ENCODE peak calls at places on chromosomes 11 and 22, in six cellular contexts. K is brain microvascular endothelial cell, M is cardiac muscle cell, C is GM12865, I is fibroblast of villous mesenchyme, B is IMR-90. J is an unnamed sample.

GRCh38 chr22:48346911-48347310 is 1480.8 kb downstream of the BRD1 start:
- DNase-seq in K (no peak), M (no peak), C (no peak), I (no peak), B (no peak), J (no peak)

GRCh38 chr11:10678106-10678505 is 15.4 kb downstream of the IRAG1 start:
- DNase-seq in K (no peak), M (no peak), C (no peak), I (no peak), B (no peak), J (no peak)

GRCh38 chr22:27252282-27253049 is 549.1 kb downstream of the MN1 start:
- DNase-seq in K (peak; percentile 90), M (peak; percentile 94), C (no peak), I (peak; percentile 87), B (peak; percentile 78), J (no peak)

GRCh38 chr11:66317322-66317765 is 500 bp upstream of the CD248 start:
- DNase-seq in K (peak; percentile 36), M (peak; percentile 87), C (no peak), I (peak; percentile 83), B (peak; percentile 68), J (no peak)

GRCh38 chr11:74485868-74486267 is 7.7 kb downstream of the LIPT2 start:
- DNase-seq in K (no peak), M (no peak), C (no peak), I (no peak), B (no peak), J (no peak)

GRCh38 chr11:120385110-120385509 is 48.9 kb downstream of the ARHGEF12 start:
- DNase-seq in K (peak; percentile 80), M (peak; percentile 42), C (no peak), I (peak; percentile 80), B (peak; percentile 80), J (no peak)

GRCh38 chr22:39490966-39491680 is 11.0 kb upstream of the MIEF1 start:
- DNase-seq in K (no peak), M (no peak), C (no peak), I (no peak), B (no peak), J (no peak)

GRCh38 chr11:112525270-112525669 is 264.6 kb upstream of the PLET1 start:
- DNase-seq in K (no peak), M (peak; percentile 52), C (no peak), I (peak; percentile 75), B (no peak), J (no peak)

GRCh38 chr11:115665345-115665901 is 161.2 kb upstream of the CADM1 start:
- DNase-seq in K (no peak), M (no peak), C (no peak), I (no peak), B (no peak), J (no peak)

GRCh38 chr11:84714316-84714780 is 912.8 kb downstream of the DLG2 start:
- DNase-seq in K (peak; percentile 67), M (peak; percentile 6), C (peak; percentile 26), I (peak; percentile 2), B (peak; percentile 6), J (peak; percentile 78)

GRCh38 chr11:5129457-5129877 is 8.7 kb downstream of the OR52A5 start:
- DNase-seq in K (peak; percentile 7), M (no peak), C (no peak), I (peak; percentile 1), B (peak; percentile 36), J (no peak)

GRCh38 chr11:5125221-5125620 is 12.9 kb downstream of the OR52A5 start:
- DNase-seq in K (no peak), M (no peak), C (no peak), I (no peak), B (no peak), J (no peak)

GRCh38 chr11:5118893-5119292 is 19.3 kb downstream of the OR52A5 start:
- DNase-seq in K (no peak), M (no peak), C (no peak), I (no peak), B (no peak), J (no peak)

DNA sequence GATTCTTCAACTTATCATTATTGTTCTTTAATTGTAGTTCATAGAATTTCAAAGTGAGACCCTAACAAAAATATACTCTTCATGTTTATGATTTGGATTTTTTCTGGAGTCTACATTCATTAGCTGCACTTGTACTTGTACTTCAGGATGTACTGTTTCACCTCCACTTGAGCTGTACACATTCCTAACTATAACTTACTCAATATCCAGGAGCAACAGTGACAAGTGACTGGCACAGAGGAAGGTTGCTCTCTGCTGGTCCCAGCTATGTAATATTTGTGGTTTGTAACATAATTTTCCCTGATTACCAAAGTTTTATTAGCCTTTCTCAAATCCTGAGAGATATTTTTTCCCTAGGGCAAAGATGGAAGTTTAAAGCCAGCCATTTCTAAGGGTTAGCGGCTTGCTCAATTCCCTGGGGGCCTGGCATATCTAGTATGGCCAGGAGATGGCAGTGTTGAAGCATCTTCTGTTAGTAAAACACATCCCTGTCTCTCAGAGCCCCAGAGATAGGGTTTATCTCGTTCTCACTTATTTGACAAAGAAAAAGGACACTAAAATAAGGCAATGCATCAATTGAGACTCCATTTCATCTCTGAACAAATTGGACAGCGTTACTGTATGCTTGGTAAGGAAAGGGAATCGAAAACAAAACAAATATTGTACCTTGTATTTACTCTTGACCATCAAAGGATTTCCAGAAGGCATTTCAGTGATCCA is 14.2 kb downstream of the OR52A5 start:
- DNase-seq in K (peak; percentile 81), M (peak; percentile 79), C (peak; percentile 72), I (peak; percentile 70), B (peak; percentile 76), J (peak; percentile 75)
- TF ChIP-seq CTCF in K (peak; percentile 90), M (peak; percentile 77), C (peak; percentile 66), I (peak; percentile 83), B (peak; percentile 94), J (peak; percentile 73)

DNA sequence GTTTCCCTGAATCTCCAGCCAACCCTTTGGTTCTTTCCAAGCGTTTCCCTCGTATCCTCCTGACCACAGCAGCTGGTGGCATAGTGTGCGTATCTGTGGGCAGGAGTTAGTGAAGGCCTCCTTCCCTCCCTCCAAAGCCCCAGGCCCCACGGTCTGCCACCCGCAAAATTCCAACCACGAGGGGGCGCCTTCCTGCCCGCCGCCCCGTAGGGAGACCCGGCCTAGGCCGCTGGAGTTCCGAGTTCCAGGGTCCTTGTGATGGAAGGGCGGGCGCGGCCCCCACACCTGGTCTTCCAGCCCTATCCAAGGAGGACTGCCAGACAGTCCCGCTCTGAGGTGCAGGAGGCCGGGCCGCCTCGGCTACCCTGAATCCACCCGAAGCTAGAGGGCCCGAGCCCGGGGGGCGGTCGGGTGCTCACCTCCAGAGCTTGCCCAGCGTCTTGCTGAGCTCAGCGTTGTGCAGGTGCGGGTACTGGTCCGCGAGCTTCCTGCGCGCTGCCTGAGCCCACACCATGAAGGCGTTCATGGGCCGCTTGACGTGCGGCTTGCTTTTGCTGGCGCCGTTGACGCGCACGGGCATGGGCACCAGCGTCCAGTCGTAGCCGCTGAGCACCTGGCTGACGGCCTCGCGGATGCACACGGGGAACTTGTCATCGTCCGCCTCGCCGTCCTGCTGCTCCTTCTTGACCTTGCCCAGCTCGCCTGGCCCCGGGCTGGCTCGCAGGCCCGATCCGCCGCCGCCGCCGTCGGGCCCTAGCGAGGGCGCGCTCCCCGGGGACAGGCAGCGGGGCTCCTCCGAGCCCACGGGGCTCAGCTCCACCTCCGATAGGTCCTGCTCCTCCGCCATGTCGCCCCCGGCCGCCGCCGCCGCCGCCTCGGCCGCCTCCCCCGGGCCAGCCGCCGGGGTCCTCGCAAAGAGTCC is 1.2 kb downstream of the SOX10 start:
- DNase-seq in K (no peak), M (no peak), C (no peak), I (no peak), B (no peak), J (no peak)
- TF ChIP-seq CTCF in K (peak; percentile 59), M (peak; percentile 36), C (no peak), I (peak; percentile 22), B (peak; percentile 17), J (peak; percentile 66)

GRCh38 chr11:64880240-64881001 is 2.0 kb upstream of the EHD1 start:
- DNase-seq in K (no peak), M (no peak), C (peak; percentile 64), I (no peak), B (no peak), J (no peak)

GRCh38 chr11:64879226-64879900 is 942 bp upstream of the EHD1 start:
- DNase-seq in K (no peak), M (no peak), C (peak; percentile 48), I (no peak), B (no peak), J (no peak)

GRCh38 chr11:64877390-64878222 is 815 bp downstream of the EHD1 start:
- DNase-seq in K (no peak), M (no peak), C (peak; percentile 65), I (no peak), B (no peak), J (no peak)

GRCh38 chr11:64878223-64878493 is 263 bp downstream of the EHD1 start:
- DNase-seq in K (peak; percentile 29), M (no peak), C (no peak), I (no peak), B (no peak), J (no peak)

DNA sequence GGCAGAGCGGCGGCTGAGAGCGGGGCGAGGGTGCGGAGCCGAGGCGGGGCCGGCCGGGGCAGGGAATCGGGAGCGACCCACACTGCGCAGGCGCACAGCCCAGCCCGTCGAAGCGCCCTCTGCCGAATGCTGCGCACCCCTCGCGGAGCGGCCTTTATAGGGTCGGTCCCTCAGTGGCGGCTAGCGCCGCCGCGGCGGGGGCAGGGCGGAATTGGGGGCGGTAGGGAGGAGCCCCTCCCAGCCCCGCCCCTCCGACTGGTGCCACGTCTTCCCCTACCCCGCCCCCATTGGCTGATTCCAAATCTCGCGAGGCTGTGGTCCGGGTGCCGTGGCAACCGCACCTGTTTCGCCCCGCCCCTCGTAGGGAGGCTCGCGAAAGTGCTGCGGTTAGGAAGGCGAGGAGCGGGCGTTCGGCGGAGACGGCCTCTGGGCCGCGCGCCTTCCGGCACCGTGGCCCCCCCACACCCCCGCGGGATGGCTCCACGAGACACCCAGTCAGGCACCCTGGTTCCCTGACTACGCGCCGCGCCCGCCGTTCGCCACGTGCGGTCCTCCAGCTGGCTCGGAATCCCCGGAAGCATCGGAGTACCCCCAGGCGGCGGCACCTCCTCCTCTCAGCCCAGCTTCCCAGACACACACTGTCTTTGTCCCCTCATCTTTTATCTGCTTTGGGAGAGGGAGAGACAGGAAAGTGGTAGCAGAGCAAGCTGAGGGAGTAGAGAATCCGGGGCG is at the start of gene EHD1:
- DNase-seq in K (peak; percentile 95), M (peak; percentile 99), C (peak; percentile 100), I (peak; percentile 97), B (peak; percentile 96), J (peak; percentile 100)
- TF ChIP-seq CTCF in K (peak; percentile 63), M (peak; percentile 68), C (peak; percentile 64), I (peak; percentile 48), B (peak; percentile 80), J (peak; percentile 34)

GRCh38 chr11:132284611-132285010 is 914.2 kb downstream of the NTM start:
- DNase-seq in K (no peak), M (no peak), C (no peak), I (no peak), B (no peak), J (no peak)

GRCh38 chr11:132284048-132284447 is 913.6 kb downstream of the NTM start:
- DNase-seq in K (no peak), M (no peak), C (no peak), I (no peak), B (no peak), J (no peak)

GRCh38 chr11:132278801-132279574 is 908.6 kb downstream of the NTM start:
- DNase-seq in K (peak; percentile 69), M (peak; percentile 38), C (peak; percentile 55), I (peak; percentile 5), B (peak; percentile 72), J (no peak)
- TF ChIP-seq CTCF in K (peak; percentile 68), M (peak; percentile 38), C (peak; percentile 69), I (peak; percentile 26), B (peak; percentile 50), J (no peak)

GRCh38 chr11:104476898-104477297 is 313.0 kb upstream of the PDGFD start:
- DNase-seq in K (no peak), M (no peak), C (no peak), I (no peak), B (no peak), J (no peak)
- TF ChIP-seq CTCF in K (no peak), M (no peak), C (no peak), I (no peak), B (no peak), J (no peak)